ENCODE peak calls at places on chromosomes 13 and 19, in four cellular contexts. K is ascending aorta, P is suprapubic skin, U is keratinocyte. N is an unnamed sample.

GRCh38 chr19:45863335-45863839 is 440 bp upstream of the SYMPK start:
- DNase-seq in K (no peak), P (no peak), U (no peak), N (no peak)

GRCh38 chr19:383922-384800 is 24.8 kb downstream of the C2CD4C start:
- DNase-seq in U (no peak), P (no peak), K (peak; percentile 51), N (no peak)

GRCh38 chr19:57374179-57374578 is 10.8 kb downstream of the TRAPPC2B start:
- DNase-seq in K (no peak), P (no peak), U (no peak), N (no peak)

GRCh38 chr19:12244370-12244769 is 50.3 kb downstream of the ZNF44 start:
- DNase-seq in P (no peak), U (no peak), K (no peak), N (no peak)

GRCh38 chr13:91372813-91373420 is 25.4 kb downstream of the MIR17HG start:
- DNase-seq in K (no peak), P (no peak), U (no peak), N (no peak)

GRCh38 chr19:33804021-33804799 is 7.5 kb downstream of the KCTD15 start:
- DNase-seq in K (peak; percentile 85), P (no peak), U (peak; percentile 85), N (no peak)

GRCh38 chr19:6227156-6227940 is 52.4 kb downstream of the MLLT1 start:
- DNase-seq in P (no peak), K (no peak), U (no peak), N (no peak)

GRCh38 chr19:8569066-8569761 is 8.0 kb downstream of the MYO1F start:
- DNase-seq in U (peak; percentile 42), K (peak; percentile 80), P (peak; percentile 66), N (no peak)

GRCh38 chr19:35398570-35398969 is 27.7 kb downstream of the GPR42 start:
- DNase-seq in U (no peak), P (no peak), K (no peak), N (no peak)

GRCh38 chr19:21694171-21694906 is 73.0 kb downstream of the ZNF100 start:
- DNase-seq in U (no peak), K (no peak), P (no peak), N (peak; percentile 37)

GRCh38 chr13:39816936-39817335 is 161.5 kb downstream of the COG6 start:
- DNase-seq in K (no peak), P (no peak), U (no peak), N (no peak)

GRCh38 chr19:54252845-54253244 is 4.2 kb downstream of the LILRB5 start:
- DNase-seq in K (no peak), P (peak; percentile 40), U (no peak), N (no peak)

GRCh38 chr19:54253331-54254194 is 3.5 kb downstream of the LILRB5 start:
- DNase-seq in P (peak; percentile 50), U (no peak), K (no peak), N (no peak)

GRCh38 chr19:54254195-54254906 is 2.7 kb downstream of the LILRB5 start:
- DNase-seq in P (peak; percentile 47), U (no peak), K (no peak), N (no peak)

GRCh38 chr19:54255105-54255775 is 1.8 kb downstream of the LILRB5 start:
- DNase-seq in U (no peak), P (peak; percentile 55), K (peak; percentile 60), N (no peak)

DNA sequence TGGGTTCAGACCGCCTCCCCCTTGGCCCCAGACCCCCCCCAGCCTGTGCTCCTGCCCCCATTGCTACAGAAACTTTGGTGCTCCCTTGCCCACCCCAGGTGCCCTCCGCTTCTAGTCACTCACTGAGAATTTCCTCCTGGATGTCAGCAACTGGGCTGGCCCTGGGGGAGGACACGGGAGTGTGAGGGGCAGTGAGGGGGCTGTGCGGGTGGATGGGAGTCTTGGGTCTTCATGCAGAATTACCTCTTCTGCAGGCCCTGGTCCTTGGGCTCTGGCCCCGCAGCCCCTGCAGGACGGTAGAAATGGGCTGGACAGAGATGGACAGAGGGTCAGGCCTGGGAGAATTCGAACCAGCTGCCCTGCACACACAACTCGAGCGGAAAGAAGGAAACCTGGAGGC is 4.8 kb downstream of the LILRB5 start:
- DNase-seq in U (no peak), P (peak; percentile 15), K (no peak), N (no peak)
- H3K36me3 ChIP-seq in U (no peaks in the 10 kb centered on the region), P (no peaks in the 10 kb centered on the region), K (no peaks in the 10 kb centered on the region), N (no peaks in the 10 kb centered on the region)

GRCh38 chr13:45119469-45119989 is 781 bp upstream of the GTF2F2 start:
- DNase-seq in K (no peak), U (no peak), P (no peak), N (no peak)

GRCh38 chr13:45122941-45123340 is 2.6 kb downstream of the GTF2F2 start:
- DNase-seq in U (no peak), K (no peak), P (no peak), N (no peak)

GRCh38 chr13:45120967-45121366 is 657 bp downstream of the GTF2F2 start:
- DNase-seq in K (no peak), P (no peak), U (no peak), N (no peak)

GRCh38 chr13:45119990-45120864 is at the start of gene GTF2F2:
- DNase-seq in U (peak; percentile 55), P (peak; percentile 92), K (peak; percentile 92), N (peak; percentile 96)

DNA sequence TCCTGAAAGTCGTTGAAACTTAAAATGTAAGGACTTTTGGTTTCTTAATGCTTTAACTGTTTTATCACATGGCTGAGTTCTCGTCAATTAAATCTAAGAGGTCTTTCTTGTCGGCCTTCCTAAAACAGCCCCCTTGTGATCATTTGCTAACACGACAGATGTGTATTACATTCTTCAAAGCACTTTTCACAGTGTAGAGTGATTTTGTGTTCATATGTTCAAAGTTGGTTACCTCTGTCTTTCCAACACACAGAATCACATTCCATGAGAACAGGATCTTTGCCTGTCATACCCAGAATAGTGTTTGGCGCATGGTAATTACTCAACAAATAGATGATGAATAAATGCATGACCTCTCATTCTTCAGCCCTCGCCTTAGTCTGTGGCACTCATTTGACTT is 1.1 kb downstream of the GTF2F2 start:
- DNase-seq in U (no peak), P (no peak), K (no peak), N (no peak)
- H3K27me3 ChIP-seq in U (no peaks in the 10 kb centered on the region), P (no peaks in the 10 kb centered on the region), K (no peaks in the 10 kb centered on the region), N (no peaks in the 10 kb centered on the region)

DNA sequence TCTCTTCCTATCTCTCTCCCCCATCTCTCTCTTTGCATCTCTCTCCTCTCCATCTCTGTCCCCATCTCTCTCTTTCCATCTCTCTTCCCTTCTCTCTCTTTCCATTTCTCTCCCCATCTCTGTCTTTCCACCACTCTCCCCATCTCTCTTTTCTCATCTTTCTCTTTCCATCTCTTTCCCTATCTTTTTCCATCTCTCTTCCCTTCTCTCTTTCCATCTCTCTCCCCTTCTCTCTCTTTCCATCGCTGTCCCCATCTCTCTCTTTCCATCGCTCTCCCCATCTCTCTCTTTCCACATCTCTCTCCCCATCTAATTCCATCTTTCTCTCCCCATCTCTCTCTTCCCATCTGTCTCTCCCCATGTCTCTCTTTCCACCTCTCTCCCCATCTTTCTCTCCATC is 24.5 kb downstream of the ADGRE3 start:
- DNase-seq in P (no peak), U (no peak), K (no peak), N (no peak)
- H3K36me3 ChIP-seq in P (no peaks in the 10 kb centered on the region), U (no peaks in the 10 kb centered on the region), K (no peaks in the 10 kb centered on the region), N (no peaks in the 10 kb centered on the region)

GRCh38 chr13:112955271-112955937 is 13.6 kb upstream of the MCF2L start:
- DNase-seq in P (peak; percentile 36), U (no peak), K (no peak), N (no peak)
- H3K27me3 ChIP-seq in P (peaks cover 3% of the 10 kb centered on the region), U (peaks cover 27% of the 10 kb centered on the region), K (no peaks in the 10 kb centered on the region), N (peaks cover 36% of the 10 kb centered on the region)

DNA sequence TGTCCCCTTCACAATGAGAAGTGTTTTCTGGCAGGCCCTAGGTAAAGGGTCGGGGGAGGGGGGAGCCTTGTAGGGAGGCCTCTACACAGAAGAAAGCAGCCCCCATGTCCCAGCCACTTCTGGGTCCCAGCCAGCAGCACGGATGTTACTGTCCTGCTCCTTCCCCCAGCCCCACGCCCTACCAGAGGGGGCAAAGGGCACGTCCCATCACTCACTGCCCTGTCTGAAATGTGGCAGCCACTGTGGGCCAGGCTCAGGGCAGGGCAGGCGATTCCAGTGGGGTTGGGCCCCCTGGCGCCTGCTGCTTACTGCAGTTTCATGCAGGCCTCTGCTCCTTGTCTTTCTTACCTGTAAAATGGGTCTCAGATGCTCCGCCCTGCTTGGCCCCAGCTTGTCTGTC is 6.1 kb upstream of the SLC25A42 start:
- DNase-seq in P (no peak), U (no peak), K (no peak), N (no peak)
- H3K36me3 ChIP-seq in P (peaks cover 50% of the 10 kb centered on the region), U (peaks cover 31% of the 10 kb centered on the region), K (peaks cover 43% of the 10 kb centered on the region), N (peaks cover 30% of the 10 kb centered on the region)

DNA sequence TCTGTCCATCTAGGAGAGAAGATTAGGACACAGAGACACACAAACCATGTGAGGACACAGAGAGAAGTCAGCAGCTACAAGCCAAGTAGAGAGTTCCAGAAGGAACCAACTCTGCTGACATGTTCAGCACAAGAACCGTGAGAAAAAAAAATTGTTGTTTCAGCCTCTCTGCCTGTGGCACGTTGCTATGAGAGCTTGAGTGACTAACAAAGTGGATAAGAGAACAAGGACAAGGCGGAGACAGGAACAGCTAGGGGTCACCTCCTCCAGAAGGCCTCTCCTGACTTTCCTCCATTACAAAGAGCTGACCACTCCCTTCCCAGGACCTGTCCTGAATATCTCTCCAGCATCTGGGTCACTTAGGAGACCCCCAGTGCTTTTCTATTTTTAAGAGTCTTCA is 5.6 kb upstream of the SIGLEC12 start:
- DNase-seq in P (no peak), U (no peak), K (no peak), N (no peak)
- H3K27me3 ChIP-seq in P (peaks cover 23% of the 10 kb centered on the region), U (no peaks in the 10 kb centered on the region), K (no peaks in the 10 kb centered on the region), N (no peaks in the 10 kb centered on the region)

DNA sequence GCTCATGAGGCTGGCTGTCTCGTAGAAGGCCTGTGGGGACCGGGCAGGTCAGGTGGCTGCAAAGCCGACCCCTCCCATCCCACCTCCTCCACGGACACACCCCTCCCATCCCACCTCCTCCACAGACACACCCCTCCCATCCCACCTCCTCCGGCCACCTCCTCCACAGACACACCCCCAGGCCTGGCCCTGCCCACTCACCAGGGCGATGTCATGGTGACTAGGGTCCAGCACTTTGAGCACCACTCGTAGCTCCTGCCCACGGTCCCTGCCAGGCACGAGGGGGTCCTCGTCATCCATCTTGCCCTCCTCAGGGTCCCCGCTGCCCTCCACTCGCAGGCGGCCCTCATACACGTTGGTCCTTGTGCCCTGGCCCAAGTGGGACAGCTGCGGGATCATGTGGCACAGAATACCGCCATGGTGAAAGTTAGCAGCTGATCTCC is 18.8 kb downstream of the TYK2 start:
- DNase-seq in P (no peak), K (no peak), U (no peak), N (no peak)
- H3K36me3 ChIP-seq in P (peaks cover 94% of the 10 kb centered on the region), K (peaks cover 89% of the 10 kb centered on the region), U (peaks cover 21% of the 10 kb centered on the region), N (peaks cover 51% of the 10 kb centered on the region)

GRCh38 chr19:14059652-14060155 is 2.2 kb downstream of the PALM3 start:
- DNase-seq in U (no peak), P (no peak), K (no peak), N (no peak)

GRCh38 chr19:14056741-14057356 is 5.0 kb downstream of the PALM3 start:
- DNase-seq in P (no peak), U (no peak), K (no peak), N (no peak)

GRCh38 chr19:14058182-14059092 is 3.4 kb downstream of the PALM3 start:
- DNase-seq in U (no peak), K (no peak), P (no peak), N (no peak)

GRCh38 chr19:14061081-14061749 is 661 bp downstream of the PALM3 start:
- DNase-seq in P (no peak), K (no peak), U (no peak), N (no peak)

DNA sequence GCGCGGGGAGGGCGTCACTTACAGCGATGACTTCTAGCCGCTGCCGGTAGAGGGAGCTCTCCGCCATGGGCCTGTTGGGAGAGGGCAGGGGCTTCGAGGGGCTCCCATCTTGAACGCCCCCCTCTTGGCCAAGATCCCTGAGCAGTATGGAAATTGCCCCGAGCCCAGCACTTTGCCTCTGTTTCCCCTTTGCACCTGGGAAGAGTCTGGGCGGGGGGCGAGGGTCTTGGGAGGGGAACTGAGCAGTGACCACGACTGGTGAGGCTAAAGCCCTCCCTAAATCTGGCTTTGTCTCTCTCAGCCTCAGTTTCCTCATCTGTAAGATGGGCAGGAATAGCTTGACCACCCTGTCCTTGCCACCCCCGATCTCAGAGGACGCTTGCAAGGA is 2.8 kb downstream of the PALM3 start:
- DNase-seq in K (no peak), U (no peak), P (no peak), N (no peak)
- H3K27me3 ChIP-seq in K (no peaks in the 10 kb centered on the region), U (peaks cover 43% of the 10 kb centered on the region), P (peaks cover 42% of the 10 kb centered on the region), N (peaks cover 67% of the 10 kb centered on the region)

N was measured in esophagus muscularis mucosa.